ENCODE peak calls at places on chromosomes 3 and 15, in six cellular contexts. P is foreskin keratinocyte, D is foreskin fibroblast, G is breast epithelium, J is HFFc6, A is progenitor cell of endocrine pancreas. W is an unnamed sample.

GRCh38 chr15:70091649-70092461 is 5.9 kb downstream of the TLE3 start:
- DNase-seq in P (peak; percentile 85), D (no peak), G (no peak), J (no peak), A (no peak), W (no peak)

GRCh38 chr3:66259721-66260255 is 39.0 kb downstream of the SLC25A26 start:
- DNase-seq in P (no peak), D (peak; percentile 55), G (no peak), J (no peak), A (no peak), W (no peak)

GRCh38 chr3:132343018-132343612 is 25.9 kb downstream of the ACP3 start:
- DNase-seq in P (no peak), D (peak; percentile 84), G (no peak), J (peak; percentile 52), A (peak; percentile 12), W (no peak)

GRCh38 chr15:100762913-100763627 is 116.6 kb upstream of the ALDH1A3 start:
- DNase-seq in P (no peak), D (no peak), G (no peak), J (no peak), A (no peak), W (no peak)

GRCh38 chr3:71629289-71630252 is 46.0 kb upstream of the FOXP1 start:
- DNase-seq in P (no peak), D (peak; percentile 89), G (no peak), J (peak; percentile 37), A (no peak), W (no peak)

GRCh38 chr3:186839874-186840641 is 2.5 kb upstream of the ADIPOQ start:
- DNase-seq in P (no peak), D (peak; percentile 50), G (no peak), J (peak; percentile 41), A (no peak), W (no peak)

GRCh38 chr3:183591881-183592521 is 36.5 kb upstream of the KLHL6 start:
- DNase-seq in P (no peak), D (peak; percentile 12), G (no peak), J (peak; percentile 9), A (no peak), W (no peak)

GRCh38 chr3:11053926-11054503 is 61.5 kb downstream of the SLC6A1 start:
- DNase-seq in P (peak; percentile 92), D (no peak), G (no peak), J (no peak), A (no peak), W (no peak)

GRCh38 chr3:148865039-148865438 is at the start of gene CPA3:
- DNase-seq in P (no peak), D (no peak), G (no peak), J (no peak), A (no peak), W (no peak)

GRCh38 chr3:195956577-195956976 is 48.2 kb upstream of the TNK2 start:
- DNase-seq in P (no peak), D (no peak), G (no peak), J (no peak), A (no peak), W (no peak)

GRCh38 chr15:62464705-62465104 is 299.6 kb upstream of the C2CD4B start:
- DNase-seq in P (peak; percentile 24), D (peak; percentile 84), G (no peak), J (peak; percentile 77), A (no peak), W (no peak)

GRCh38 chr3:100902572-100902971 is 90.6 kb downstream of the ABI3BP start:
- DNase-seq in P (no peak), D (peak; percentile 95), G (no peak), J (peak; percentile 56), A (no peak), W (no peak)

GRCh38 chr3:36212291-36212690 is 168.0 kb upstream of the STAC start:
- DNase-seq in P (no peak), D (peak; percentile 88), G (no peak), J (no peak), A (no peak), W (no peak)

GRCh38 chr15:38263996-38264395 is 11.4 kb downstream of the SPRED1 start:
- DNase-seq in P (no peak), D (peak; percentile 76), G (no peak), J (no peak), A (no peak), W (no peak)

GRCh38 chr3:112002458-112002971 is 3.8 kb downstream of the TAGLN3 start:
- DNase-seq in P (peak; percentile 71), D (peak; percentile 40), G (no peak), J (peak; percentile 34), A (no peak), W (no peak)

GRCh38 chr3:47711596-47711995 is 70.1 kb downstream of the SMARCC1 start:
- DNase-seq in P (no peak), D (no peak), G (no peak), J (no peak), A (no peak), W (no peak)

GRCh38 chr15:62150445-62150844 is 14.6 kb downstream of the C2CD4B start:
- DNase-seq in P (no peak), D (no peak), G (no peak), J (no peak), A (no peak), W (no peak)

GRCh38 chr3:141486735-141487418 is at the start of gene RASA2:
- DNase-seq in P (no peak), D (peak; percentile 88), G (peak; percentile 64), J (peak; percentile 10), A (peak; percentile 47), W (no peak)

GRCh38 chr3:15781131-15781530 is 16.6 kb downstream of the ANKRD28 start:
- DNase-seq in P (no peak), D (peak; percentile 43), G (no peak), J (no peak), A (no peak), W (no peak)

GRCh38 chr3:100556656-100557310 is 52.6 kb upstream of the ADGRG7 start:
- DNase-seq in P (no peak), D (peak; percentile 89), G (no peak), J (peak; percentile 36), A (no peak), W (no peak)

GRCh38 chr15:83698294-83698693 is 44.4 kb downstream of the ADAMTSL3 start:
- DNase-seq in P (peak; percentile 2), D (peak; percentile 72), G (peak; percentile 54), J (no peak), A (no peak), W (no peak)

GRCh38 chr3:10173926-10174435 is 9.3 kb downstream of the IRAK2 start:
- DNase-seq in P (no peak), D (peak; percentile 92), G (no peak), J (peak; percentile 94), A (no peak), W (no peak)

GRCh38 chr15:60799885-60800728 is 321.2 kb upstream of the ICE2 start:
- DNase-seq in P (no peak), D (peak; percentile 54), G (no peak), J (peak; percentile 15), A (no peak), W (no peak)

GRCh38 chr15:69983696-69984265 is 113.9 kb downstream of the TLE3 start:
- DNase-seq in P (peak; percentile 27), D (no peak), G (no peak), J (no peak), A (no peak), W (no peak)

GRCh38 chr3:136750922-136751258 is 1.3 kb downstream of the STAG1 start:
- DNase-seq in P (no peak), D (peak; percentile 63), G (no peak), J (peak; percentile 67), A (no peak), W (no peak)

GRCh38 chr15:88529021-88529630 is 17.4 kb downstream of the DET1 start:
- DNase-seq in P (no peak), D (peak; percentile 85), G (no peak), J (peak; percentile 22), A (no peak), W (no peak)

GRCh38 chr15:47409601-47410000 is 307.7 kb upstream of the SEMA6D start:
- DNase-seq in P (no peak), D (peak; percentile 47), G (no peak), J (no peak), A (no peak), W (no peak)

GRCh38 chr3:116757310-116757709 is 47.7 kb downstream of the TUSC7 start:
- DNase-seq in P (no peak), D (no peak), G (no peak), J (no peak), A (no peak), W (no peak)

GRCh38 chr3:16056210-16056607 is 118.3 kb upstream of the GALNT15 start:
- DNase-seq in P (no peak), D (peak; percentile 43), G (no peak), J (no peak), A (no peak), W (no peak)

GRCh38 chr15:48358229-48358641 is 27.0 kb downstream of the DUT start:
- DNase-seq in P (no peak), D (peak; percentile 60), G (no peak), J (peak; percentile 21), A (no peak), W (no peak)

GRCh38 chr3:37204314-37204713 is 29.9 kb upstream of the LRRFIP2 start:
- DNase-seq in P (no peak), D (no peak), G (no peak), J (no peak), A (no peak), W (no peak)

GRCh38 chr15:68789921-68790575 is 30.6 kb downstream of the ANP32A start:
- DNase-seq in P (no peak), D (peak; percentile 44), G (no peak), J (no peak), A (no peak), W (no peak)

GRCh38 chr15:90879730-90880366 is 4.5 kb upstream of the FES start:
- DNase-seq in P (no peak), D (no peak), G (no peak), J (no peak), A (no peak), W (no peak)
- TF ChIP-seq CTCF in P (no peak), D (no peak), G (no peak), J (no peak), A (no peak), W (no peak)

DNA sequence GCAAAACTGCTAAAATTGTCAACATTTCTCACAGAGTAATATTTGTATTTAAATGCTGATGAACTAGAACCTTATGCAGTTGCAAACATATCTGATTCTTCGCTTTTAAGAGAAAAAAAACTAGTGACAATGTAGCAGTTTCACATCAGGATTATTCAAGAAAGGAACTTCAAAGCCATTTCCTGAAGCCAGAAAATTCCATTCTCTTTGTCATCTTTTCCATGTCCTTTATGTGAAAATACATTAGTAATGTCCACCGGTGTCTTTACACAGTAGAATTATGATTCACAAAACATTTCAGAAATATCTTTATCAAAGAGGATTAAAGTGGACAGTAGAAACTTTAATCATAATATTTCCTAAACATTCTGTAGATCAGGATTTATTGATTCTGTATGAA is 12.7 kb upstream of the LXN start:
- DNase-seq in P (no peak), D (no peak), G (no peak), J (peak; percentile 7), A (no peak), W (no peak)
- TF ChIP-seq CTCF in P (no peak), D (no peak), G (no peak), J (no peak), A (no peak), W (no peak)

GRCh38 chr3:191316876-191317603 is 12.2 kb upstream of the CCDC50 start:
- DNase-seq in P (no peak), D (no peak), G (no peak), J (no peak), A (no peak), W (no peak)
- TF ChIP-seq CTCF in P (no peak), D (no peak), G (no peak), J (no peak), A (no peak), W (no peak)

GRCh38 chr15:75203017-75203907 is 1.6 kb downstream of the C15orf39 start:
- DNase-seq in P (no peak), D (peak; percentile 44), G (no peak), J (peak; percentile 3), A (no peak), W (no peak)
- TF ChIP-seq CTCF in P (peak; percentile 13), D (no peak), G (no peak), J (no peak), A (no peak), W (no peak)